ENCODE peak calls at places on chromosome 18, in four cellular contexts. G, E, D and X are unnamed samples.

GRCh38 chr18:70132999-70133398 is 72.5 kb downstream of the RTTN start:
- DNase-seq in D (no peak), E (no peak), G (no peak), X (peak; percentile 4)

GRCh38 chr18:11470941-11471340 is 138.5 kb upstream of the SLC35G4 start:
- DNase-seq in D (no peak), G (no peak), E (no peak), X (no peak)

GRCh38 chr18:23716516-23716915 is 27.3 kb downstream of the LAMA3 start:
- DNase-seq in D (no peak), G (no peak), E (no peak), X (no peak)

GRCh38 chr18:23618862-23619387 is 32.6 kb upstream of the NPC1 start:
- DNase-seq in G (no peak), E (no peak), D (peak; percentile 86), X (no peak)

GRCh38 chr18:44342946-44343345 is 337.7 kb upstream of the SETBP1 start:
- DNase-seq in G (no peak), E (no peak), D (no peak), X (no peak)

GRCh38 chr18:36780748-36781147 is 48.1 kb downstream of the TPGS2 start:
- DNase-seq in G (no peak), D (no peak), E (no peak), X (no peak)

GRCh38 chr18:79508565-79509535 is 113.1 kb downstream of the NFATC1 start:
- DNase-seq in D (no peak), E (no peak), G (no peak), X (no peak)

GRCh38 chr18:28584726-28585125 is 407.8 kb upstream of the CDH2 start:
- DNase-seq in G (no peak), D (no peak), E (peak; percentile 18), X (peak; percentile 56)

GRCh38 chr18:50751490-50751889 is 68.3 kb downstream of the MRO start:
- DNase-seq in D (no peak), E (no peak), G (no peak), X (no peak)

GRCh38 chr18:2709316-2709715 is 53.8 kb downstream of the SMCHD1 start:
- DNase-seq in D (no peak), G (no peak), E (no peak), X (no peak)

GRCh38 chr18:833197-833596 is 21.2 kb upstream of the YES1 start:
- DNase-seq in G (no peak), E (no peak), D (no peak), X (no peak)

DNA sequence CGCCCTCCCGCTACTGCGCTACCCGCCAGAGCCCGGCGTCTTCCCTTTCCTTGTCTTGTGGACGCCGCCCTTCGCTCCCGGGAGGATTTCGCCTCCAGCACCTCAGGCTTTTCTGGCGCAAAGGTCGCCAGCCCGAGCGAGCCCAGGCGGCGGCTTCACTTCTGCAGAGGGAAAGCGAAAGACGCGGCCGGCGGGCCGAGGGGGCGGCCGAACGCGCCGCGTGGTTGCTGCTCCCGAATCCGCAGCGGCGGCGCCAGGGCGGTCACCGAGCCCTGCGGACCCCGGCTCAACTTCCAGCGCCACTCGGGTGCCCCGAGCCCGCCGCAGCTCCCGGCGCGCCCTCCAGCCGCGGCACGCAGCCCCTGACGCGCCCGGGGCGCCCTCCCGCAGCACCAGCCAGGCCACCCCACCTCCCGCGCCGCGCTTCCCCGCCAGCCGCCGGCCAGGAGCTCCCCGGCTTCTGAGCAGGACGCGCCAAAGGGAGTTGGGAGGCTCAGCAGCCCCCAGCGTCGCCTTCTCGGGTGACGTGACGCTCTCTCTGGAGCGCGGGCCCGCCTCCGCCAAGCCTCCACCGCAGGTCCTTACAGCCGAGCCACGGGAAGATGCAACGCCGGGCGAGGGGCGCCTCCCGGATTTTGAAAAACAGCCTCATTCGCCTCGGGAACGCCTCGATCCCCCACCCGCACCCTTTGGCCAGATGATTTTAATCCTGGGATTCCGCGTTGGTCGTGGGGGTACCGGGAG is 84.9 kb upstream of the EPB41L3 start:
- DNase-seq in D (peak; percentile 69), E (no peak), G (no peak), X (no peak)
- TF ChIP-seq JUND in D (no peak), E (no peak), G (no peak), X (no peak)

GRCh38 chr18:46322411-46322891 is 218.3 kb downstream of the HAUS1 start:
- DNase-seq in D (no peak), G (no peak), E (no peak), X (no peak)
- TF ChIP-seq JUND in D (no peak), G (no peak), E (no peak), X (no peak)

GRCh38 chr18:76618721-76619120 is 123.7 kb upstream of the ZNF516 start:
- DNase-seq in E (no peak), G (no peak), D (no peak), X (no peak)

GRCh38 chr18:76613058-76613457 is 118.0 kb upstream of the ZNF516 start:
- DNase-seq in E (no peak), D (no peak), G (no peak), X (no peak)

GRCh38 chr18:76613721-76614120 is 118.7 kb upstream of the ZNF516 start:
- DNase-seq in G (no peak), D (no peak), E (no peak), X (no peak)

GRCh38 chr18:76616373-76616772 is 121.3 kb upstream of the ZNF516 start:
- DNase-seq in G (no peak), E (no peak), D (no peak), X (no peak)

GRCh38 chr18:76615065-76615733 is 120.2 kb upstream of the ZNF516 start:
- DNase-seq in E (no peak), D (no peak), G (no peak), X (no peak)
- TF ChIP-seq JUND in E (no peak), D (no peak), G (no peak), X (no peak)

GRCh38 chr18:58640891-58641610 is 12.2 kb upstream of the ALPK2 start:
- DNase-seq in E (no peak), G (no peak), D (no peak), X (no peak)

GRCh38 chr18:58639751-58640427 is 11.0 kb upstream of the ALPK2 start:
- DNase-seq in G (no peak), D (no peak), E (no peak), X (no peak)

GRCh38 chr18:58638446-58638845 is 9.6 kb upstream of the ALPK2 start:
- DNase-seq in E (no peak), D (no peak), G (no peak), X (peak; percentile 3)

GRCh38 chr18:58639237-58639636 is 10.3 kb upstream of the ALPK2 start:
- DNase-seq in G (no peak), E (no peak), D (no peak), X (no peak)

DNA sequence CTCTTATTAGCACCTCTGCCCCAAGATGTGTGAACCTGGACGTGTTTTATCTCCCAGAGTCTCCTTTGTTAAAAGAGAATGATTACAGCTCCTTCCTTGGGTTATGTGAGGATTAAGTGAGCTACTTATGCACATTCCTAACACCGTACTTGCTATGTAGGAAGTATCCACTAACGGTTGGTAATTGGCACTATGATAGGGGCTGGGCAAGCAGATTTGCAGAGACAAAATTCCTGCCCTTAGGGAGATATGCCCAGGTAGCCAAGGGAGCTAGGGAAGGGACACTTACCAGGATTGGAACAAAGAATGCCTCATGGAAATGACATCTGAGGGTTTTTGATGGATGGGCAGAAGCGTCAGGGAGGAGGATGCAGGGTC is 11.5 kb upstream of the ALPK2 start:
- DNase-seq in G (no peak), D (no peak), E (no peak), X (peak; percentile 4)
- TF ChIP-seq JUND in G (no peak), D (no peak), E (no peak), X (no peak)

GRCh38 chr18:58416014-58416703 is 212.7 kb downstream of the ALPK2 start:
- DNase-seq in E (no peak), D (no peak), G (no peak), X (no peak)

GRCh38 chr18:58416704-58417683 is 211.9 kb downstream of the ALPK2 start:
- DNase-seq in E (no peak), D (no peak), G (no peak), X (no peak)

GRCh38 chr18:58412844-58413666 is 215.8 kb downstream of the ALPK2 start:
- DNase-seq in D (no peak), G (no peak), E (no peak), X (no peak)

GRCh38 chr18:58411323-58411722 is 217.6 kb downstream of the ALPK2 start:
- DNase-seq in E (no peak), G (no peak), D (no peak), X (no peak)

DNA sequence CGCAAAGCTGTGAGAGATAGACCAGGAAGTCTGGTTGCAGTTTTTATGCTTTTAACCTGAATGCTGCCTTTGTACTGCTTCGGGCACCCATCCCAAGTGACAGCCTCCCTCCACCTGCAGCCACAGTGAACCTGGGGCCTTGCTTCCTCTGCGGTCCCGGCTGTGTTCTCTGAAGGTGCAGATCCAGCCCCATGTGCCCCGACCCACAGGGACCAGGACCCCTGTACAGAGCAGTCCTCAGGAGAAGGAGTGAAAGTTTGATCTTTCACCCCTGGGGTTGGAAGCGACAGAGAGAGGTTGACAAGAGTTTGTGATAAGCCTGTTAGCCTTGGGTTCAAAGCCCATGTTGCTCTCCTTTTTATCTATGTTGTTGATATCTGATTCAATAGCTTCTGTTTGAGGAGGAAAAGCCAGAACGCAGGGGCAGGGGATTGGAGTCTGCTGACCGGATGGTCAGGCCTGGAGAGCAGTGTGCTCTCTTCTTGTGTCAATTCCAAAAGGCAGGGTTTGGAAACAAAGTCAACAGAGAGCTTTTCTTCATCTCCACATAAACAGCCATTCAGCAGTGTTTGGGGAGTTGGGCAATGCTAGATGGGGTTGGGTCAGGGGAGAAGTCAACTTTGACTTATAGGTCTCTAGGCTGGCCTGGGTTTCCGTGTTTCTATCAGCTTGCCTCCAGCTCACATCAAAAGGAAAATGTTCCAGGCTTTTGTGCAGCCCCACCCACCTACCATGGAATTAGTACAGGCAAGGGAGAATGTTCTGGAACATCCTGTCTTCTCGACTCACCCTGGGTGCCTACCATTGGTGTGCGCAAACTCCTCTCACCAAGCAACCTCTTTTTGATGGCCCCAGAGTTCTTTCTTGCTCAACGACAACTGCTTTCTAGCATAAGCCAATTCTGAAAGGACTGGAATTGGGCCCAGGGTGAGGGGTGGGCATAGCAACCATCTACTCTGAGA is 214.9 kb downstream of the ALPK2 start:
- DNase-seq in G (no peak), D (no peak), E (no peak), X (no peak)
- TF ChIP-seq JUND in G (no peak), D (no peak), E (no peak), X (no peak)

DNA sequence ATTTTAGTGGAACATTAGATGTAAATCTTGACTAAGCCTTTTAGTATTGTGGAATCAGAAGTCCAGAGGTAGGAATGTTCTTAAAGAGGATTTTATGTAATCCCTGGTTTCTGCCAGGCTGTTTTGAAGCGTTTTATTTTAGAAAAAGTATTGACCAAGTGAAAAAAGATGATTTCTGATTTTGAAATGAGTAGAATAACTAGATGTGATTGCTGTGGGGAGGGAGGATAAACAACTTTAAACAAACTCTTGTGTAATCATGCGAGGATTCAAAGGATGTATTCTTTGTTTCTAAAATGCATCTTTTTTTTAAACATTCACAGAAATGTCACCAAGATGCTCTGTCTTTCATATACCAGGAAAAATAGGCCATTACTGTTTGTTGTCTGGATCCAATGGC is 53.9 kb downstream of the PHLPP1 start:
- DNase-seq in G (no peak), E (no peak), D (no peak), X (no peak)
- TF ChIP-seq JUND in G (no peak), E (no peak), D (no peak), X (no peak)